ENCODE peak calls at places on chromosome 4, in six cellular contexts. L, Z, T, V, B and F are unnamed samples.
A peak's percentile ranks its signal among the peaks of the same experiment; 100 is the strongest.

GRCh38 chr4:147103403-147103946 is 157.8 kb upstream of the TTC29 start:
- DNase-seq in T (no peak), V (no peak), L (peak; percentile 68), B (no peak), Z (no peak), F (no peak)

GRCh38 chr4:109432676-109433075 is 939 bp upstream of the SEC24B start:
- DNase-seq in B (no peak), T (no peak), Z (no peak), L (no peak), V (no peak), F (no peak)

GRCh38 chr4:6334203-6334887 is 64.7 kb downstream of the WFS1 start:
- DNase-seq in B (no peak), V (no peak), L (no peak), Z (no peak), T (no peak), F (no peak)

GRCh38 chr4:99947190-99947578 is 766 bp upstream of the DNAJB14 start:
- DNase-seq in Z (no peak), B (no peak), V (no peak), T (no peak), L (no peak), F (no peak)

GRCh38 chr4:172998527-172999469 is 169.8 kb upstream of the GALNT7 start:
- DNase-seq in Z (no peak), V (peak; percentile 43), B (no peak), L (no peak), T (no peak), F (no peak)

GRCh38 chr4:121448231-121448630 is 67.4 kb upstream of the QRFPR start:
- DNase-seq in B (no peak), T (no peak), L (no peak), V (peak; percentile 94), Z (no peak), F (no peak)

GRCh38 chr4:137685357-137685756 is 153.1 kb upstream of the PCDH18 start:
- DNase-seq in V (no peak), Z (no peak), L (no peak), T (no peak), B (no peak), F (no peak)

GRCh38 chr4:121307441-121308327 is 73.1 kb downstream of the QRFPR start:
- DNase-seq in V (peak; percentile 45), Z (peak; percentile 40), T (no peak), B (peak; percentile 51), L (no peak), F (peak; percentile 47)

GRCh38 chr4:75679876-75680575 is 6.8 kb upstream of the G3BP2 start:
- DNase-seq in L (no peak), T (no peak), V (no peak), B (no peak), Z (no peak), F (no peak)

GRCh38 chr4:6114181-6114580 is 86.2 kb downstream of the JAKMIP1 start:
- DNase-seq in T (no peak), Z (no peak), L (no peak), B (no peak), V (no peak), F (no peak)

GRCh38 chr4:86892639-86892965 is 380 bp upstream of the C4orf36 start:
- DNase-seq in L (no peak), V (no peak), B (no peak), T (no peak), Z (no peak), F (no peak)

GRCh38 chr4:66178901-66179300 is 508.6 kb upstream of the EPHA5 start:
- DNase-seq in T (no peak), B (no peak), V (peak; percentile 26), L (peak; percentile 50), Z (no peak), F (no peak)

GRCh38 chr4:85772470-85772869 is 297.5 kb downstream of the ARHGAP24 start:
- DNase-seq in L (no peak), T (no peak), Z (no peak), V (no peak), B (no peak), F (no peak)

GRCh38 chr4:176443117-176443516 is 123.4 kb downstream of the SPCS3 start:
- DNase-seq in Z (no peak), V (peak; percentile 89), B (no peak), T (no peak), L (no peak), F (no peak)

GRCh38 chr4:93199492-93199891 is 629.1 kb upstream of the ATOH1 start:
- DNase-seq in T (no peak), L (no peak), Z (no peak), V (peak; percentile 39), B (no peak), F (no peak)

GRCh38 chr4:3471886-3472285 is 8.8 kb downstream of the DOK7 start:
- DNase-seq in T (no peak), V (no peak), L (no peak), B (no peak), Z (no peak), F (no peak)

GRCh38 chr4:10765386-10765785 is 80.8 kb upstream of the CLNK start:
- DNase-seq in Z (no peak), V (no peak), T (no peak), B (no peak), L (no peak), F (no peak)

GRCh38 chr4:106694232-106694631 is 325.7 kb upstream of the GIMD1 start:
- DNase-seq in T (no peak), V (no peak), Z (no peak), L (no peak), B (no peak), F (no peak)

GRCh38 chr4:78627046-78627965 is 75.7 kb downstream of the ANXA3 start:
- DNase-seq in B (no peak), T (no peak), L (no peak), V (no peak), Z (no peak), F (no peak)

GRCh38 chr4:53484911-53485459 is 106.3 kb downstream of the LNX1 start:
- DNase-seq in L (no peak), B (no peak), Z (no peak), T (no peak), V (no peak), F (no peak)

GRCh38 chr4:185358514-185359433 is 37.0 kb downstream of the LRP2BP start:
- DNase-seq in T (no peak), L (no peak), B (no peak), V (no peak), Z (no peak), F (no peak)